ENCODE peak calls at places on chromosomes 13 and 19, in five cellular contexts. C is activated CD8-positive, alpha-beta memory T cell treated with anti-CD3 and anti-CD28 coated beads for 1 hour; N is aorta; Q is cerebellar nuclear complex; L is HT1080. U is an unnamed sample.
A peak's percentile ranks its signal among the peaks of the same experiment; 100 is the strongest.

GRCh38 chr13:20161275-20161950 is 561 bp upstream of the GJA3 start:
- DNase-seq in C (no peak), N (no peak), Q (no peak), L (no peak), U (no peak)

GRCh38 chr19:12913011-12913561 is 6.0 kb downstream of the SYCE2 start:
- DNase-seq in C (no peak), N (peak; percentile 89), Q (peak; percentile 83), L (no peak), U (peak; percentile 79)

GRCh38 chr13:46575843-46576242 is 22.9 kb downstream of the LRCH1 start:
- DNase-seq in C (no peak), N (no peak), Q (no peak), L (peak; percentile 78), U (no peak)

GRCh38 chr13:113060557-113061270 is 44.9 kb upstream of the F7 start:
- DNase-seq in C (no peak), N (peak; percentile 49), Q (no peak), L (no peak), U (peak; percentile 62)

GRCh38 chr19:47819841-47820244 is 1.9 kb upstream of the CRX start:
- DNase-seq in C (no peak), N (peak; percentile 30), Q (no peak), L (no peak), U (no peak)

GRCh38 chr13:93201992-93202558 is 24.5 kb upstream of the GPC6 start:
- DNase-seq in C (no peak), N (no peak), Q (no peak), L (no peak), U (no peak)

GRCh38 chr19:21166436-21166835 is 24.6 kb downstream of the ZNF431 start:
- DNase-seq in C (no peak), N (no peak), Q (no peak), L (no peak), U (no peak)

GRCh38 chr19:10966809-10967208 is 6.0 kb downstream of the SMARCA4 start:
- DNase-seq in C (no peak), N (no peak), Q (no peak), L (no peak), U (no peak)

GRCh38 chr13:46603165-46603603 is 50.2 kb downstream of the LRCH1 start:
- DNase-seq in C (no peak), N (no peak), Q (no peak), L (no peak), U (no peak)

GRCh38 chr19:12733369-12733896 is 1.1 kb downstream of the TRIR start:
- DNase-seq in C (no peak), N (no peak), Q (no peak), L (peak; percentile 50), U (no peak)

GRCh38 chr19:903266-903797 is 9.7 kb downstream of the R3HDM4 start:
- DNase-seq in C (no peak), N (no peak), Q (no peak), L (no peak), U (no peak)

GRCh38 chr13:107450931-107451330 is 764.4 kb downstream of the LIG4 start:
- DNase-seq in C (no peak), N (peak; percentile 85), Q (no peak), L (peak; percentile 99), U (peak; percentile 39)

GRCh38 chr19:10677796-10678195 is 23.4 kb upstream of the QTRT1 start:
- DNase-seq in C (no peak), N (no peak), Q (no peak), L (no peak), U (peak; percentile 37)

GRCh38 chr19:50679177-50680125 is 30.2 kb downstream of the C19orf81 start:
- DNase-seq in C (peak; percentile 49), N (peak; percentile 92), Q (no peak), L (peak; percentile 65), U (peak; percentile 72)

GRCh38 chr19:10602330-10603083 is 15.4 kb upstream of the AP1M2 start:
- DNase-seq in C (peak; percentile 67), N (peak; percentile 94), Q (no peak), L (no peak), U (peak; percentile 94)

GRCh38 chr19:3459322-3459881 is 20.9 kb downstream of the SMIM24 start:
- DNase-seq in C (no peak), N (peak; percentile 96), Q (no peak), L (peak; percentile 36), U (peak; percentile 91)

GRCh38 chr13:18212873-18213272 is 968.8 kb downstream of the TUBA3C start:
- DNase-seq in C (no peak), N (no peak), Q (no peak), L (peak; percentile 8), U (no peak)

GRCh38 chr19:16095071-16095571 is 16.6 kb upstream of the RAB8A start:
- DNase-seq in C (no peak), N (no peak), Q (no peak), L (no peak), U (no peak)